ENCODE peak calls at places on chromosome 21, in eight cellular contexts. One of them, this sample, is unnamed.
A peak's percentile ranks its signal among the peaks of the same experiment; 100 is the strongest.

GRCh38 chr21:37758997-37759396 is 157.3 kb downstream of the KCNJ6 start:
- DNase-seq in CD4-positive, alpha-beta memory T cell: no peak
- DNase-seq in NT2/D1: peak; percentile 70
- DNase-seq in neural progenitor cell: peak; percentile 70
- DNase-seq in mammary epithelial cell: peak; percentile 37
- DNase-seq in left ventricle myocardium inferior: no peak
- DNase-seq in A549: peak; percentile 48
- DNase-seq in GM23248: peak; percentile 68
- DNase-seq in this sample: no peak

GRCh38 chr21:19922122-19922521 is 1076.1 kb upstream of the NCAM2 start:
- DNase-seq in mammary epithelial cell: no peak
- DNase-seq in NT2/D1: no peak
- DNase-seq in left ventricle myocardium inferior: no peak
- DNase-seq in GM23248: no peak
- DNase-seq in neural progenitor cell: no peak
- DNase-seq in A549: no peak
- DNase-seq in CD4-positive, alpha-beta memory T cell: no peak
- DNase-seq in this sample: no peak

GRCh38 chr21:29718081-29718815 is 221.5 kb downstream of the GRIK1 start:
- DNase-seq in NT2/D1: no peak
- DNase-seq in GM23248: peak; percentile 53
- DNase-seq in neural progenitor cell: no peak
- DNase-seq in left ventricle myocardium inferior: no peak
- DNase-seq in mammary epithelial cell: peak; percentile 58
- DNase-seq in A549: no peak
- DNase-seq in CD4-positive, alpha-beta memory T cell: no peak
- DNase-seq in this sample: no peak

GRCh38 chr21:25307489-25307888 is 299.8 kb downstream of the MRPL39 start:
- DNase-seq in mammary epithelial cell: no peak
- DNase-seq in GM23248: peak; percentile 72
- DNase-seq in left ventricle myocardium inferior: no peak
- DNase-seq in CD4-positive, alpha-beta memory T cell: no peak
- DNase-seq in neural progenitor cell: no peak
- DNase-seq in NT2/D1: no peak
- DNase-seq in A549: no peak
- DNase-seq in this sample: no peak

GRCh38 chr21:46605759-46606426 is 1.0 kb upstream of the S100B start:
- DNase-seq in NT2/D1: no peak
- DNase-seq in neural progenitor cell: no peak
- DNase-seq in left ventricle myocardium inferior: peak; percentile 37
- DNase-seq in mammary epithelial cell: no peak
- DNase-seq in GM23248: no peak
- DNase-seq in A549: no peak
- DNase-seq in CD4-positive, alpha-beta memory T cell: peak; percentile 47
- DNase-seq in this sample: no peak

GRCh38 chr21:18228060-18228739 is 16.4 kb upstream of the CHODL start:
- DNase-seq in CD4-positive, alpha-beta memory T cell: no peak
- DNase-seq in neural progenitor cell: no peak
- DNase-seq in left ventricle myocardium inferior: no peak
- DNase-seq in A549: no peak
- DNase-seq in GM23248: no peak
- DNase-seq in NT2/D1: no peak
- DNase-seq in mammary epithelial cell: no peak
- DNase-seq in this sample: no peak

GRCh38 chr21:28633803-28634572 is 358.7 kb downstream of the LTN1 start:
- DNase-seq in neural progenitor cell: no peak
- DNase-seq in mammary epithelial cell: peak; percentile 89
- DNase-seq in CD4-positive, alpha-beta memory T cell: no peak
- DNase-seq in A549: no peak
- DNase-seq in left ventricle myocardium inferior: peak; percentile 29
- DNase-seq in GM23248: peak; percentile 93
- DNase-seq in NT2/D1: no peak
- DNase-seq in this sample: peak; percentile 43

GRCh38 chr21:29789393-29789792 is 150.4 kb downstream of the GRIK1 start:
- DNase-seq in CD4-positive, alpha-beta memory T cell: no peak
- DNase-seq in mammary epithelial cell: no peak
- DNase-seq in left ventricle myocardium inferior: no peak
- DNase-seq in GM23248: no peak
- DNase-seq in A549: no peak
- DNase-seq in neural progenitor cell: no peak
- DNase-seq in NT2/D1: no peak
- DNase-seq in this sample: no peak

GRCh38 chr21:36816556-36817130 is 117.7 kb downstream of the SIM2 start:
- DNase-seq in NT2/D1: no peak
- DNase-seq in CD4-positive, alpha-beta memory T cell: no peak
- DNase-seq in neural progenitor cell: peak; percentile 33
- DNase-seq in left ventricle myocardium inferior: no peak
- DNase-seq in GM23248: no peak
- DNase-seq in mammary epithelial cell: no peak
- DNase-seq in A549: no peak
- DNase-seq in this sample: no peak

GRCh38 chr21:29382029-29382654 is 83.4 kb downstream of the BACH1 start:
- DNase-seq in GM23248: peak; percentile 46
- DNase-seq in NT2/D1: no peak
- DNase-seq in neural progenitor cell: no peak
- DNase-seq in CD4-positive, alpha-beta memory T cell: no peak
- DNase-seq in left ventricle myocardium inferior: no peak
- DNase-seq in mammary epithelial cell: peak; percentile 65
- DNase-seq in A549: no peak
- DNase-seq in this sample: peak; percentile 29

GRCh38 chr21:17727361-17727760 is 91.8 kb downstream of the C21orf91 start:
- DNase-seq in GM23248: no peak
- DNase-seq in mammary epithelial cell: no peak
- DNase-seq in neural progenitor cell: no peak
- DNase-seq in left ventricle myocardium inferior: no peak
- DNase-seq in NT2/D1: no peak
- DNase-seq in CD4-positive, alpha-beta memory T cell: no peak
- DNase-seq in A549: no peak
- DNase-seq in this sample: no peak

GRCh38 chr21:35575280-35575915 is 484.9 kb downstream of the SETD4 start:
- DNase-seq in neural progenitor cell: no peak
- DNase-seq in CD4-positive, alpha-beta memory T cell: no peak
- DNase-seq in mammary epithelial cell: peak; percentile 16
- DNase-seq in left ventricle myocardium inferior: no peak
- DNase-seq in GM23248: peak; percentile 80
- DNase-seq in A549: no peak
- DNase-seq in NT2/D1: no peak
- DNase-seq in this sample: no peak

GRCh38 chr21:37986751-37987399 is 70.6 kb upstream of the KCNJ6 start:
- DNase-seq in mammary epithelial cell: no peak
- DNase-seq in NT2/D1: no peak
- DNase-seq in CD4-positive, alpha-beta memory T cell: no peak
- DNase-seq in neural progenitor cell: no peak
- DNase-seq in GM23248: no peak
- DNase-seq in left ventricle myocardium inferior: no peak
- DNase-seq in A549: peak; percentile 17
- DNase-seq in this sample: no peak

GRCh38 chr21:8993284-8993942 is 1528.0 kb upstream of the TPTE start:
- DNase-seq in mammary epithelial cell: no peak
- DNase-seq in GM23248: no peak
- DNase-seq in CD4-positive, alpha-beta memory T cell: no peak
- DNase-seq in neural progenitor cell: no peak
- DNase-seq in NT2/D1: no peak
- DNase-seq in A549: peak; percentile 94
- DNase-seq in left ventricle myocardium inferior: no peak
- DNase-seq in this sample: no peak

GRCh38 chr21:45320261-45320990 is 32.7 kb upstream of the POFUT2 start:
- DNase-seq in mammary epithelial cell: no peak
- DNase-seq in NT2/D1: no peak
- DNase-seq in GM23248: no peak
- DNase-seq in CD4-positive, alpha-beta memory T cell: no peak
- DNase-seq in left ventricle myocardium inferior: peak; percentile 49
- DNase-seq in neural progenitor cell: no peak
- DNase-seq in A549: no peak
- DNase-seq in this sample: no peak
- H3K4me1 ChIP-seq in mammary epithelial cell: peaks cover 16% of the 10 kb centered on the region
- H3K4me1 ChIP-seq in NT2/D1: peaks cover 51% of the 10 kb centered on the region
- H3K4me1 ChIP-seq in GM23248: peaks cover 21% of the 10 kb centered on the region
- H3K4me1 ChIP-seq in CD4-positive, alpha-beta memory T cell: peaks cover 23% of the 10 kb centered on the region
- H3K4me1 ChIP-seq in left ventricle myocardium inferior: peaks cover 77% of the 10 kb centered on the region
- H3K4me1 ChIP-seq in neural progenitor cell: peaks cover 14% of the 10 kb centered on the region
- H3K4me1 ChIP-seq in A549: peaks cover 85% of the 10 kb centered on the region
- H3K4me1 ChIP-seq in this sample: no peaks in the 10 kb centered on the region

DNA sequence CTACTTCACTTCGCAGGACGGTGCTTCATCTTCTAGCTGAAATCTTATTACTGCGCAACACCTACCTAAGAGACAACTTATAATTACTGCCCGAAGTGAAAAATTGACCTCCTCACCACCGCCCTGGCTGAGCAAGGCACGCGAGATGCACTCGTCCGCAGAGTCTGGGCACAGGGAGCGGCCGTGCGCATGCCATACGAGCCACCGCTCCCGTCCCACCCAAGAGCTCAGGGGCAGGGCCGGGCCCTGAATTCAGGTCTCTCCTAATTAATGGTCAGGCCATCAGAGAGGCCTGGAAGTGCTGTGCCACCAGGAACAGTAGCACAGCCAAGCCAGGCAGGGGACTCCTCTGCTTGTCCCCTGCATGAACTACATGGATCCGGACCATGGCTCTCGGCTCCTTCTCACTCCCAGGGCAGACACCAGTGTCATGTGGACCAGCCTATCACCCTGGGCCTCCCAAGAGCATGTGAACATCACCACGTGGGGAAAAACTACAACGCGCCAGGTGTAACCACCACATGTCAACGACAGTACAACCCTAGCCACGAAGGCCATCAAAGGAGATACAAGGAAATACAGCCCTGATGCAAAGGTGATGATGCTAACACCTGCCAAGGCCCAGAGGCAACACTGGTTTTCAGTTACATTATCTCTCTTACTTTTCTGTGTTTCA is 11.5 kb downstream of the RIPK4 start:
- DNase-seq in NT2/D1: no peak
- DNase-seq in CD4-positive, alpha-beta memory T cell: no peak
- DNase-seq in A549: no peak
- DNase-seq in neural progenitor cell: no peak
- DNase-seq in left ventricle myocardium inferior: no peak
- DNase-seq in mammary epithelial cell: no peak
- DNase-seq in GM23248: no peak
- DNase-seq in this sample: no peak
- H3K4me1 ChIP-seq in NT2/D1: peaks cover 44% of the 10 kb centered on the region
- H3K4me1 ChIP-seq in CD4-positive, alpha-beta memory T cell: no peaks in the 10 kb centered on the region
- H3K4me1 ChIP-seq in A549: peaks cover 48% of the 10 kb centered on the region
- H3K4me1 ChIP-seq in neural progenitor cell: peaks cover 39% of the 10 kb centered on the region
- H3K4me1 ChIP-seq in left ventricle myocardium inferior: no peaks in the 10 kb centered on the region
- H3K4me1 ChIP-seq in mammary epithelial cell: peaks cover 87% of the 10 kb centered on the region
- H3K4me1 ChIP-seq in GM23248: peaks cover 32% of the 10 kb centered on the region
- H3K4me1 ChIP-seq in this sample: peaks cover 67% of the 10 kb centered on the region

GRCh38 chr21:15731243-15731613 is 1.4 kb downstream of the USP25 start:
- DNase-seq in NT2/D1: no peak
- DNase-seq in A549: no peak
- DNase-seq in CD4-positive, alpha-beta memory T cell: peak; percentile 23
- DNase-seq in GM23248: peak; percentile 32
- DNase-seq in left ventricle myocardium inferior: no peak
- DNase-seq in mammary epithelial cell: peak; percentile 51
- DNase-seq in neural progenitor cell: no peak
- DNase-seq in this sample: no peak

GRCh38 chr21:15730484-15731242 is 881 bp downstream of the USP25 start:
- DNase-seq in CD4-positive, alpha-beta memory T cell: no peak
- DNase-seq in left ventricle myocardium inferior: no peak
- DNase-seq in neural progenitor cell: no peak
- DNase-seq in A549: no peak
- DNase-seq in mammary epithelial cell: peak; percentile 19
- DNase-seq in NT2/D1: no peak
- DNase-seq in GM23248: peak; percentile 12
- DNase-seq in this sample: no peak

GRCh38 chr21:15732996-15733329 is 3.2 kb downstream of the USP25 start:
- DNase-seq in left ventricle myocardium inferior: no peak
- DNase-seq in A549: no peak
- DNase-seq in mammary epithelial cell: no peak
- DNase-seq in GM23248: no peak
- DNase-seq in CD4-positive, alpha-beta memory T cell: no peak
- DNase-seq in neural progenitor cell: no peak
- DNase-seq in NT2/D1: no peak
- DNase-seq in this sample: no peak

GRCh38 chr21:15732290-15732995 is 2.7 kb downstream of the USP25 start:
- DNase-seq in NT2/D1: no peak
- DNase-seq in mammary epithelial cell: peak; percentile 40
- DNase-seq in GM23248: peak; percentile 24
- DNase-seq in A549: peak; percentile 53
- DNase-seq in neural progenitor cell: no peak
- DNase-seq in left ventricle myocardium inferior: no peak
- DNase-seq in CD4-positive, alpha-beta memory T cell: peak; percentile 62
- DNase-seq in this sample: peak; percentile 63

DNA sequence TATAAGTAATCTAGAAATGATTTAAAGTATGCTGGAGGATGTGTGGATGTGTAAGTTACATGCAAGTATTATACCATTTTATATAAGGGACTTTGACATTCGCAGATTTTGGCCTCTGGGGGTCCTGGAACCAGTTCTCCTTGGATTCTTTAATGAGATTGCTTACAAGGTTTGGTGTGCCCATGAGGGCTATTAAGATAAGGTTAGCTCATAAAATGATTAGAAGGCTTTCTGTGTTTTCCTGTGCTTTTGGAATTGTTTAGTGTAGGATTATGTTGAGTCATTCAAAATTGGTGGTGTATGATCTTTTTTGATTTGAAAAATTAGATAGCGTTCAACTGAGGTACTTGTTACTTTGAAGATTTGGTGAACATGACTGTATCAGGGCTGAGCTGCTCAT is 5.6 kb downstream of the USP25 start:
- DNase-seq in NT2/D1: no peak
- DNase-seq in GM23248: no peak
- DNase-seq in A549: no peak
- DNase-seq in mammary epithelial cell: no peak
- DNase-seq in left ventricle myocardium inferior: no peak
- DNase-seq in neural progenitor cell: no peak
- DNase-seq in CD4-positive, alpha-beta memory T cell: no peak
- DNase-seq in this sample: peak; percentile 44
- H3K4me1 ChIP-seq in NT2/D1: no peaks in the 10 kb centered on the region
- H3K4me1 ChIP-seq in GM23248: peaks cover 17% of the 10 kb centered on the region
- H3K4me1 ChIP-seq in A549: peaks cover 68% of the 10 kb centered on the region
- H3K4me1 ChIP-seq in mammary epithelial cell: no peaks in the 10 kb centered on the region
- H3K4me1 ChIP-seq in left ventricle myocardium inferior: peaks cover 90% of the 10 kb centered on the region
- H3K4me1 ChIP-seq in neural progenitor cell: peaks cover 31% of the 10 kb centered on the region
- H3K4me1 ChIP-seq in CD4-positive, alpha-beta memory T cell: peaks cover 89% of the 10 kb centered on the region
- H3K4me1 ChIP-seq in this sample: peaks cover 23% of the 10 kb centered on the region

GRCh38 chr21:34076835-34077234 is 3.5 kb downstream of the MRPS6 start:
- DNase-seq in GM23248: no peak
- DNase-seq in left ventricle myocardium inferior: no peak
- DNase-seq in CD4-positive, alpha-beta memory T cell: no peak
- DNase-seq in mammary epithelial cell: no peak
- DNase-seq in A549: no peak
- DNase-seq in neural progenitor cell: no peak
- DNase-seq in NT2/D1: no peak
- DNase-seq in this sample: no peak

GRCh38 chr21:34078915-34079314 is 5.5 kb downstream of the MRPS6 start:
- DNase-seq in left ventricle myocardium inferior: no peak
- DNase-seq in NT2/D1: no peak
- DNase-seq in GM23248: no peak
- DNase-seq in neural progenitor cell: no peak
- DNase-seq in CD4-positive, alpha-beta memory T cell: peak; percentile 25
- DNase-seq in mammary epithelial cell: no peak
- DNase-seq in A549: no peak
- DNase-seq in this sample: no peak

GRCh38 chr21:34080693-34081092 is 7.3 kb downstream of the MRPS6 start:
- DNase-seq in mammary epithelial cell: no peak
- DNase-seq in CD4-positive, alpha-beta memory T cell: no peak
- DNase-seq in neural progenitor cell: no peak
- DNase-seq in A549: no peak
- DNase-seq in NT2/D1: no peak
- DNase-seq in GM23248: no peak
- DNase-seq in left ventricle myocardium inferior: no peak
- DNase-seq in this sample: no peak

GRCh38 chr21:34075760-34076159 is 2.4 kb downstream of the MRPS6 start:
- DNase-seq in A549: no peak
- DNase-seq in CD4-positive, alpha-beta memory T cell: no peak
- DNase-seq in GM23248: peak; percentile 49
- DNase-seq in NT2/D1: no peak
- DNase-seq in left ventricle myocardium inferior: no peak
- DNase-seq in neural progenitor cell: no peak
- DNase-seq in mammary epithelial cell: no peak
- DNase-seq in this sample: no peak

GRCh38 chr21:34077888-34078287 is 4.5 kb downstream of the MRPS6 start:
- DNase-seq in A549: no peak
- DNase-seq in mammary epithelial cell: no peak
- DNase-seq in NT2/D1: no peak
- DNase-seq in neural progenitor cell: no peak
- DNase-seq in CD4-positive, alpha-beta memory T cell: no peak
- DNase-seq in left ventricle myocardium inferior: no peak
- DNase-seq in GM23248: no peak
- DNase-seq in this sample: no peak
- H3K4me1 ChIP-seq in A549: peaks cover 20% of the 10 kb centered on the region
- H3K4me1 ChIP-seq in mammary epithelial cell: peaks cover 17% of the 10 kb centered on the region
- H3K4me1 ChIP-seq in NT2/D1: peaks cover under 1% of the 10 kb centered on the region
- H3K4me1 ChIP-seq in neural progenitor cell: peaks cover 65% of the 10 kb centered on the region
- H3K4me1 ChIP-seq in CD4-positive, alpha-beta memory T cell: peaks cover 85% of the 10 kb centered on the region
- H3K4me1 ChIP-seq in left ventricle myocardium inferior: peaks cover 73% of the 10 kb centered on the region
- H3K4me1 ChIP-seq in GM23248: peaks cover 36% of the 10 kb centered on the region
- H3K4me1 ChIP-seq in this sample: peaks cover 19% of the 10 kb centered on the region